ENCODE peak calls at places on chromosomes 11 and 22, in four cellular contexts. F is cardiac muscle cell, V is astrocyte of the cerebellum, Q is HS-27A. E is an unnamed sample.

GRCh38 chr11:833114-833791 is 501 bp downstream of the CD151 start:
- DNase-seq in F (peak; percentile 61), Q (no peak), V (no peak), E (no peak)

GRCh38 chr11:74466916-74467885 is at the start of gene KCNE3:
- DNase-seq in V (no peak), Q (no peak), F (peak; percentile 70), E (no peak)

GRCh38 chr11:30786392-30787120 is 200.4 kb upstream of the MPPED2 start:
- DNase-seq in F (no peak), Q (no peak), V (no peak), E (no peak)

GRCh38 chr22:32106930-32107329 is 52.2 kb downstream of the C22orf42 start:
- DNase-seq in V (peak; percentile 5), F (peak; percentile 27), Q (no peak), E (peak; percentile 24)

GRCh38 chr11:107683070-107683469 is 28.8 kb downstream of the SLN start:
- DNase-seq in V (no peak), Q (no peak), F (no peak), E (no peak)

GRCh38 chr11:26753738-26754504 is 32.1 kb upstream of the SLC5A12 start:
- DNase-seq in Q (peak; percentile 34), V (peak; percentile 59), F (peak; percentile 85), E (peak; percentile 82)

GRCh38 chr11:18108254-18108653 is 2.4 kb upstream of the SAAL1 start:
- DNase-seq in Q (no peak), V (no peak), F (no peak), E (no peak)

GRCh38 chr22:25067851-25068421 is 115.4 kb downstream of the KIAA1671 start:
- DNase-seq in F (no peak), V (no peak), Q (no peak), E (no peak)

GRCh38 chr11:85718991-85719807 is 33.2 kb upstream of the CCDC89 start:
- DNase-seq in Q (peak; percentile 97), F (peak; percentile 92), V (peak; percentile 98), E (no peak)

GRCh38 chr11:118212131-118212725 is 12.6 kb downstream of the JAML start:
- DNase-seq in V (no peak), F (no peak), Q (no peak), E (peak; percentile 66)